ENCODE peak calls at places on chromosomes 16 and 17, in nine cellular contexts. J is A549; H is fibroblast of lung; L is CD8-positive, alpha-beta T cell; A is heart left ventricle; R is psoas muscle; T is NB4; M is bronchial epithelial cell; X is OCI-LY7. E is an unnamed sample.
A peak's percentile ranks its signal among the peaks of the same experiment; 100 is the strongest.

GRCh38 chr17:20095366-20096080 is 86.4 kb downstream of the SPECC1 start:
- DNase-seq in J (peak; percentile 67), H (peak; percentile 44), L (no peak), A (peak; percentile 89), R (peak; percentile 60), T (peak; percentile 45), M (peak; percentile 38), X (no peak), E (peak; percentile 86)

GRCh38 chr17:80870401-80870800 is 121.2 kb upstream of the CHMP6 start:
- DNase-seq in J (no peak), H (no peak), L (no peak), A (peak; percentile 4), R (no peak), T (peak; percentile 48), M (no peak), X (no peak), E (no peak)

GRCh38 chr16:85461814-85462404 is 151.2 kb upstream of the GSE1 start:
- DNase-seq in J (no peak), H (peak; percentile 62), L (no peak), A (no peak), R (no peak), T (peak; percentile 53), M (no peak), X (no peak), E (no peak)

GRCh38 chr17:66183529-66183928 is 8.4 kb downstream of the CEP112 start:
- DNase-seq in J (no peak), H (no peak), L (no peak), A (no peak), R (no peak), T (no peak), M (no peak), X (no peak), E (no peak)

GRCh38 chr16:14284930-14285541 is 213.9 kb downstream of the MRTFB start:
- DNase-seq in J (peak; percentile 55), H (no peak), L (no peak), A (no peak), R (no peak), T (no peak), M (peak; percentile 59), X (peak; percentile 81), E (no peak)

GRCh38 chr17:64349949-64350348 is 40.7 kb downstream of the PECAM1 start:
- DNase-seq in J (no peak), H (no peak), L (no peak), A (no peak), R (no peak), T (no peak), M (no peak), X (no peak), E (no peak)

GRCh38 chr16:4767872-4768548 is 1.0 kb upstream of the ZNF500 start:
- DNase-seq in J (no peak), H (peak; percentile 10), L (no peak), A (no peak), R (no peak), T (peak; percentile 45), M (peak; percentile 60), X (peak; percentile 41), E (no peak)

GRCh38 chr17:47884427-47884740 is 11.7 kb upstream of the SP2 start:
- DNase-seq in J (no peak), H (no peak), L (no peak), A (no peak), R (no peak), T (no peak), M (no peak), X (no peak), E (no peak)

GRCh38 chr17:49637050-49637449 is 40.8 kb downstream of the SPOP start:
- DNase-seq in J (no peak), H (peak; percentile 68), L (no peak), A (no peak), R (no peak), T (no peak), M (no peak), X (no peak), E (no peak)

GRCh38 chr16:17476414-17477259 is 5.9 kb upstream of the XYLT1 start:
- DNase-seq in J (peak; percentile 77), H (peak; percentile 74), L (peak; percentile 30), A (no peak), R (peak; percentile 18), T (peak; percentile 57), M (peak; percentile 31), X (peak; percentile 77), E (no peak)

GRCh38 chr16:86824751-86825310 is 246.5 kb downstream of the FOXL1 start:
- DNase-seq in J (no peak), H (peak; percentile 70), L (no peak), A (no peak), R (no peak), T (peak; percentile 67), M (peak; percentile 43), X (no peak), E (no peak)

GRCh38 chr16:22207715-22208360 is 1.8 kb downstream of the EEF2K start:
- DNase-seq in J (no peak), H (no peak), L (no peak), A (no peak), R (no peak), T (no peak), M (no peak), X (peak; percentile 43), E (no peak)

GRCh38 chr16:67546761-67547422 is 15.4 kb upstream of the CTCF start:
- DNase-seq in J (peak; percentile 85), H (peak; percentile 35), L (peak; percentile 69), A (peak; percentile 81), R (peak; percentile 78), T (peak; percentile 82), M (peak; percentile 47), X (peak; percentile 90), E (no peak)

GRCh38 chr17:81193470-81194224 is 27.6 kb upstream of the AATK start:
- DNase-seq in J (no peak), H (no peak), L (no peak), A (no peak), R (no peak), T (no peak), M (no peak), X (no peak), E (no peak)

GRCh38 chr17:49989518-49989880 is 5.5 kb downstream of the DLX3 start:
- DNase-seq in J (no peak), H (no peak), L (no peak), A (no peak), R (no peak), T (no peak), M (no peak), X (no peak), E (no peak)

GRCh38 chr16:2150418-2151187 is 2.2 kb downstream of the RAB26 start:
- DNase-seq in J (peak; percentile 66), H (peak; percentile 66), L (no peak), A (no peak), R (no peak), T (peak; percentile 73), M (peak; percentile 38), X (peak; percentile 38), E (no peak)
- TF ChIP-seq CTCF in J (no peak), H (no peak), L (no peak), A (no peak), R (no peak), T (peak; percentile 15), M (peak; percentile 16), X (no peak), E (no peak)

GRCh38 chr17:37729905-37730304 is 15.0 kb downstream of the HNF1B start:
- DNase-seq in J (no peak), H (no peak), L (no peak), A (no peak), R (no peak), T (no peak), M (no peak), X (no peak), E (no peak)

GRCh38 chr17:37726891-37727780 is 17.7 kb downstream of the HNF1B start:
- DNase-seq in J (no peak), H (no peak), L (no peak), A (no peak), R (no peak), T (no peak), M (no peak), X (no peak), E (no peak)

GRCh38 chr17:37735165-37735564 is 9.7 kb downstream of the HNF1B start:
- DNase-seq in J (no peak), H (no peak), L (no peak), A (no peak), R (no peak), T (no peak), M (no peak), X (no peak), E (no peak)

GRCh38 chr17:37732313-37732712 is 12.5 kb downstream of the HNF1B start:
- DNase-seq in J (no peak), H (no peak), L (no peak), A (no peak), R (no peak), T (no peak), M (no peak), X (no peak), E (no peak)

DNA sequence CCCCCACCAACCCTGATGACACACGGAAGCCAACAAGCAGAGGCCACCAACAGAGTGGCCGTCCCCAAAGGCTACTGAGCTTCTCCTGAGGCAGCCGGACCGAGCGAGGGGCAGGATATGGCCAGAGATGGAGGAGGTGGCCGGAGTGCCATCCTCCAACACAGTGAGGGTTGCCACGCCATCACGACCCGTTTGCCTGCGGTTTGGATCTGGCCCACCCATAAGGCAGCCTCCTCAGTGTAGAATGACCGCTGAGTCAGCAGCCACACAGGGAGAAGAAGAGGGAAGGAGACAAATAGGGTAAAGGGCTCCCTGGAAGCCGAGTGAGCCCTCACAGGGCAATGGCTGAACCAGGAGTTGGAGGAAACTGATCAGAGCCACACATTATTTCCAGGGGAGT is 13.8 kb downstream of the HNF1B start:
- DNase-seq in J (no peak), H (no peak), L (no peak), A (no peak), R (no peak), T (no peak), M (no peak), X (no peak), E (no peak)
- H3K4me3 ChIP-seq in J (no peak overlapping the region), H (no peak overlapping the region), L (no peak overlapping the region), A (no peak overlapping the region), R (no peak overlapping the region), T (no peak overlapping the region), M (no peak overlapping the region), X (no peak overlapping the region), E (no peak overlapping the region)

GRCh38 chr16:29192329-29193247 is 207.7 kb downstream of the LAT start:
- DNase-seq in J (no peak), H (no peak), L (no peak), A (peak; percentile 22), R (no peak), T (no peak), M (no peak), X (peak; percentile 22), E (peak; percentile 26)
- TF ChIP-seq CTCF in J (no peak), H (peak; percentile 20), L (no peak), A (no peak), R (no peak), T (peak; percentile 19), M (no peak), X (peak; percentile 50), E (no peak)

DNA sequence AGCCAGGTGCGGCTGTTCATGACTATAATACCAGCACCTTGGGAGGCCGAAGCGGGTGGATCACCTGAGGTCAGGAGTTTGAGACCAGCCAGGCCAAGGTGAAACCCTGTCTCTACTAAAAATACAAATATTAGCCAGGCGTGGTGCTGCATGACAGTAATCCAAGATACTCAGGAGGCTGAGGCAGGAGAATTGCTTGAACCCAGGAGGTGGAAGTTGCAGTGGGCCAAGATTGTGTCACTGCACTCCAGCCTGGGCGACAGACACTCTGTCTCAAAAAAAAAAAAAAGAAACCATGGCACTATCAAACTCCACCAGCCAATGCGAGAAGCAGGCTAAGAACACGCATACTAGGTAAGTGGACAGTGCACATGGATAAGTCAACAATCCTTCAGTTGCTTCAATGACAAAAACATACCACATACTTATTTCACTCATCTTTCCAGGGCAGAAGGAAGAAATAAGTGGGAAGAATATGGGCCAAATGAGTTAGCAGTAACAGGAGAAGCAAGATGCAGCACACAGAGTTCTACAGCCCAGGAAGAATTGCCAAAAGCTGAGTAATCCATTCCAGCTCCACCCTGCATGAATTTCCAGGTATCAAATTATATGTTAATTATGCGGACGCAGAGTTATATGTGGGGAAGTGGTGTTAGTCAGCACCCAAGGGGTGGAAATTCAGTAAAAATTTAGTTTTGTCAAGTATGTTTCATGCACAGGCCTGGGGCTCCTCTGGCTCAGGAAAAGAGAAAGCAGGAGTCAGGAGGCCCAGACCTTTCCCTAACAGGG is 58.5 kb downstream of the ZFHX3 start:
- DNase-seq in J (no peak), H (peak; percentile 96), L (no peak), A (no peak), R (no peak), T (no peak), M (peak; percentile 97), X (no peak), E (no peak)
- H3K4me3 ChIP-seq in J (no peak overlapping the region), H (no peak overlapping the region), L (no peak overlapping the region), A (no peak overlapping the region), R (peak overlapping the region; percentile 61), T (no peak overlapping the region), M (peak overlapping the region; percentile 24), X (no peak overlapping the region), E (no peak overlapping the region)

E was measured in dorsolateral prefrontal cortex.